ENCODE peak calls at places on chromosomes 16 and 17, in six cellular contexts. K, O, L, V, Z and C are unnamed samples.
A peak's percentile ranks its signal among the peaks of the same experiment; 100 is the strongest.

GRCh38 chr17:8150194-8151119 is 1.7 kb downstream of the PER1 start:
- DNase-seq in L (no peak), K (peak; percentile 26), Z (no peak), O (no peak), V (no peak), C (no peak)

GRCh38 chr16:66705790-66706505 is 9.4 kb upstream of the CMTM4 start:
- DNase-seq in K (no peak), O (peak; percentile 43), L (no peak), V (no peak), Z (no peak), C (no peak)

GRCh38 chr17:27633312-27634025 is 2.5 kb downstream of the LGALS9 start:
- DNase-seq in L (no peak), Z (no peak), K (no peak), V (no peak), O (peak; percentile 64), C (no peak)

GRCh38 chr17:61152898-61153297 is 246.7 kb upstream of the TBX2 start:
- DNase-seq in L (no peak), O (no peak), Z (no peak), V (no peak), K (no peak), C (no peak)

GRCh38 chr17:78824240-78824639 is 16.4 kb downstream of the USP36 start:
- DNase-seq in K (no peak), L (no peak), O (no peak), Z (no peak), V (no peak), C (no peak)

GRCh38 chr17:47994714-47995113 is 23.8 kb downstream of the CDK5RAP3 start:
- DNase-seq in V (no peak), K (peak; percentile 29), Z (no peak), L (no peak), O (no peak), C (no peak)

GRCh38 chr17:62628845-62629555 is 1.5 kb downstream of the MRC2 start:
- DNase-seq in O (no peak), K (peak; percentile 49), L (no peak), Z (peak; percentile 17), V (no peak), C (peak; percentile 36)

GRCh38 chr16:80691111-80691761 is 113.2 kb downstream of the CDYL2 start:
- DNase-seq in K (no peak), L (no peak), V (no peak), O (no peak), Z (peak; percentile 14), C (no peak)

GRCh38 chr16:73124097-73124652 is 76.2 kb upstream of the ZFHX3 start:
- DNase-seq in Z (no peak), V (no peak), K (no peak), L (no peak), O (no peak), C (no peak)

GRCh38 chr16:83933885-83934683 is 19.0 kb upstream of the OSGIN1 start:
- DNase-seq in L (no peak), V (no peak), K (no peak), O (no peak), Z (no peak), C (no peak)

GRCh38 chr17:79978545-79978852 is 57.2 kb downstream of the TBC1D16 start:
- DNase-seq in Z (no peak), K (no peak), L (no peak), O (no peak), V (no peak), C (no peak)